ENCODE peak calls at places on chromosomes 4 and X, in five cellular contexts. S is posterior cingulate gyrus, W is putamen, I is AG10803, J is sciatic nerve. E is an unnamed sample.

GRCh38 chrX:54482839-54483593 is 13.0 kb downstream of the FGD1 start:
- DNase-seq in S (no peak), W (no peak), I (peak), J (no peak), E (no peak)

GRCh38 chr4:121728798-121729226 is 32.0 kb upstream of the ANXA5 start:
- DNase-seq in S (no peak), W (no peak), I (peak), J (no peak), E (no peak)

GRCh38 chr4:165813606-165814005 is 59.4 kb upstream of the TLL1 start:
- DNase-seq in S (no peak), W (no peak), I (no peak), J (no peak), E (no peak)

GRCh38 chr4:110626532-110627153 is 3.8 kb upstream of the PITX2 start:
- DNase-seq in S (no peak), W (no peak), I (no peak), J (no peak), E (no peak)

GRCh38 chrX:154353172-154353843 is 21.1 kb downstream of the FLNA start:
- DNase-seq in S (no peak), W (no peak), I (no peak), J (no peak), E (no peak)

GRCh38 chr4:6752486-6752829 is 30.1 kb upstream of the KIAA0232 start:
- DNase-seq in S (no peak), W (no peak), I (no peak), J (no peak), E (no peak)

GRCh38 chrX:18753603-18754002 is 46.2 kb downstream of the PPEF1 start:
- DNase-seq in S (no peak), W (no peak), I (peak), J (no peak), E (no peak)

GRCh38 chr4:7877131-7877530 is 62.5 kb downstream of the AFAP1 start:
- DNase-seq in S (no peak), W (no peak), I (no peak), J (no peak), E (no peak)

GRCh38 chr4:123037809-123038208 is 115.4 kb upstream of the NUDT6 start:
- DNase-seq in S (no peak), W (no peak), I (peak), J (no peak), E (no peak)

GRCh38 chr4:134780244-134780643 is 578.7 kb upstream of the PABPC4L start:
- DNase-seq in S (no peak), W (no peak), I (no peak), J (no peak), E (no peak)

GRCh38 chr4:68291256-68291655 is 45.8 kb upstream of the TMPRSS11B start:
- DNase-seq in S (no peak), W (no peak), I (no peak), J (no peak), E (no peak)

GRCh38 chr4:102598102-102598758 is 97.1 kb downstream of the NFKB1 start:
- DNase-seq in S (no peak), W (no peak), I (peak), J (no peak), E (no peak)

GRCh38 chrX:139826065-139827044 is 106.5 kb downstream of the ATP11C start:
- DNase-seq in S (no peak), W (peak), I (peak), J (no peak), E (no peak)

GRCh38 chr4:13933163-13933562 is 305.6 kb upstream of the BOD1L1 start:
- DNase-seq in S (no peak), W (no peak), I (peak), J (no peak), E (no peak)

GRCh38 chr4:52619591-52619931 is 39.5 kb downstream of the USP46 start:
- DNase-seq in S (no peak), W (no peak), I (no peak), J (no peak), E (no peak)

GRCh38 chrX:68697465-68698125 is 50.1 kb downstream of the STARD8 start:
- DNase-seq in S (no peak), W (no peak), I (no peak), J (no peak), E (no peak)

GRCh38 chr4:109166126-109166525 is 136.3 kb downstream of the COL25A1 start:
- DNase-seq in S (no peak), W (no peak), I (no peak), J (no peak), E (no peak)

GRCh38 chr4:127558489-127559407 is 74.0 kb upstream of the INTU start:
- DNase-seq in S (no peak), W (no peak), I (no peak), J (no peak), E (no peak)

GRCh38 chr4:139783761-139784484 is 118.3 kb downstream of the MGST2 start:
- DNase-seq in S (no peak), W (peak), I (no peak), J (no peak), E (no peak)

GRCh38 chr4:17109126-17109525 is 210.7 kb upstream of the LDB2 start:
- DNase-seq in S (no peak), W (no peak), I (peak), J (no peak), E (no peak)

GRCh38 chr4:5566991-5567390 is 141.4 kb downstream of the EVC2 start:
- DNase-seq in S (no peak), W (no peak), I (no peak), J (no peak), E (no peak)

GRCh38 chr4:81609844-81610243 is 138.1 kb upstream of the RASGEF1B start:
- DNase-seq in S (no peak), W (no peak), I (no peak), J (no peak), E (no peak)

GRCh38 chr4:85747871-85748491 is 273.0 kb downstream of the ARHGAP24 start:
- DNase-seq in S (no peak), W (peak), I (peak), J (no peak), E (no peak)

E was measured in coronary artery.